ENCODE peak calls at places on chromosomes 5 and 9, in five cellular contexts. F is Peyer's patch, G is ovary, M is tibial nerve, J is BE2C. P is an unnamed sample.

GRCh38 chr9:12884736-12885395 is 110.0 kb downstream of the LURAP1L start:
- DNase-seq in F (no peak), G (no peak), M (no peak), J (no peak), P (no peak)

GRCh38 chr5:141875795-141876627 is 2.2 kb downstream of the PCDH1 start:
- DNase-seq in F (peak; percentile 84), G (no peak), M (no peak), J (peak; percentile 50), P (peak; percentile 77)

GRCh38 chr5:78591227-78591626 is 57.3 kb downstream of the LHFPL2 start:
- DNase-seq in F (no peak), G (no peak), M (no peak), J (no peak), P (no peak)

GRCh38 chr9:100730126-100730525 is 152.2 kb downstream of the CAVIN4 start:
- DNase-seq in F (no peak), G (no peak), M (no peak), J (no peak), P (no peak)

GRCh38 chr5:91955610-91956009 is 572.5 kb upstream of the ARRDC3 start:
- DNase-seq in F (no peak), G (no peak), M (no peak), J (peak; percentile 71), P (no peak)

GRCh38 chr9:78383130-78383529 is 86.2 kb downstream of the PSAT1 start:
- DNase-seq in F (no peak), G (no peak), M (no peak), J (no peak), P (no peak)

GRCh38 chr9:4197548-4197947 is 102.3 kb downstream of the GLIS3 start:
- DNase-seq in F (no peak), G (no peak), M (no peak), J (no peak), P (no peak)

GRCh38 chr5:151880304-151880703 is 44.3 kb downstream of the GLRA1 start:
- DNase-seq in F (no peak), G (no peak), M (no peak), J (no peak), P (no peak)

GRCh38 chr5:164013077-164013670 is 507.8 kb downstream of the MAT2B start:
- DNase-seq in F (peak; percentile 86), G (peak; percentile 11), M (peak; percentile 55), J (peak; percentile 65), P (no peak)

GRCh38 chr5:173155912-173156311 is 11.6 kb downstream of the BNIP1 start:
- DNase-seq in F (no peak), G (no peak), M (no peak), J (no peak), P (peak; percentile 34)

GRCh38 chr5:89233462-89233861 is 350.5 kb upstream of the MEF2C start:
- DNase-seq in F (no peak), G (no peak), M (no peak), J (no peak), P (no peak)

GRCh38 chr5:82096249-82096648 is 124.4 kb downstream of the ATG10 start:
- DNase-seq in F (no peak), G (no peak), M (no peak), J (no peak), P (no peak)

GRCh38 chr9:109745335-109746283 is 34.4 kb upstream of the PALM2AKAP2 start:
- DNase-seq in F (no peak), G (no peak), M (peak; percentile 66), J (no peak), P (no peak)

GRCh38 chr9:71681708-71682268 is 86.5 kb downstream of the CEMIP2 start:
- DNase-seq in F (no peak), G (no peak), M (no peak), J (no peak), P (no peak)

GRCh38 chr5:6547498-6547897 is 85.3 kb downstream of the NSUN2 start:
- DNase-seq in F (no peak), G (no peak), M (no peak), J (no peak), P (peak; percentile 53)

GRCh38 chr9:86983260-86984255 is 36.3 kb upstream of the GAS1 start:
- DNase-seq in F (no peak), G (peak; percentile 33), M (peak; percentile 20), J (no peak), P (no peak)

GRCh38 chr9:95570646-95571045 is 53.9 kb upstream of the PTCH1 start:
- DNase-seq in F (peak; percentile 37), G (no peak), M (no peak), J (no peak), P (no peak)

GRCh38 chr9:73039916-73040263 is 87.0 kb upstream of the ALDH1A1 start:
- DNase-seq in F (no peak), G (no peak), M (no peak), J (no peak), P (no peak)

GRCh38 chr5:163770625-163771024 is 265.2 kb downstream of the MAT2B start:
- DNase-seq in F (no peak), G (no peak), M (no peak), J (no peak), P (no peak)

GRCh38 chr5:12570688-12571087 is 666.4 kb upstream of the CTNND2 start:
- DNase-seq in F (no peak), G (no peak), M (no peak), J (no peak), P (no peak)

GRCh38 chr5:113806250-113806649 is 292.8 kb downstream of the YTHDC2 start:
- DNase-seq in F (no peak), G (no peak), M (no peak), J (no peak), P (no peak)

GRCh38 chr9:125748511-125749099 is 1.4 kb downstream of the PBX3 start:
- DNase-seq in F (no peak), G (peak; percentile 19), M (no peak), J (peak; percentile 14), P (no peak)

GRCh38 chr5:55604611-55605067 is 69.9 kb upstream of the PLPP1 start:
- DNase-seq in F (no peak), G (no peak), M (no peak), J (no peak), P (peak; percentile 49)

GRCh38 chr9:137076636-137077009 is 694 bp upstream of the UAP1L1 start:
- DNase-seq in F (no peak), G (no peak), M (no peak), J (no peak), P (no peak)

GRCh38 chr5:103582364-103582763 is 19.8 kb upstream of the NUDT12 start:
- DNase-seq in F (peak; percentile 60), G (no peak), M (no peak), J (peak; percentile 58), P (no peak)

GRCh38 chr5:168270446-168270845 is 21.0 kb upstream of the WWC1 start:
- DNase-seq in F (peak; percentile 68), G (no peak), M (no peak), J (no peak), P (no peak)

GRCh38 chr9:96176901-96177718 is 124.9 kb downstream of the HSD17B3 start:
- DNase-seq in F (peak; percentile 54), G (peak; percentile 15), M (no peak), J (no peak), P (no peak)

GRCh38 chr5:1246711-1247431 is 21.7 kb downstream of the SLC6A18 start:
- DNase-seq in F (peak; percentile 70), G (no peak), M (no peak), J (no peak), P (no peak)

GRCh38 chr5:149799119-149799623 is 69.1 kb downstream of the PPARGC1B start:
- DNase-seq in F (peak; percentile 70), G (peak; percentile 48), M (peak; percentile 24), J (peak; percentile 71), P (no peak)

GRCh38 chr5:137466888-137467287 is 32.2 kb downstream of the SPOCK1 start:
- DNase-seq in F (no peak), G (no peak), M (peak; percentile 20), J (no peak), P (no peak)

GRCh38 chr9:108775901-108776306 is 79.9 kb downstream of the ACTL7B start:
- DNase-seq in F (no peak), G (no peak), M (peak; percentile 17), J (no peak), P (no peak)

GRCh38 chr9:83238871-83239624 is 176.1 kb upstream of the RASEF start:
- DNase-seq in F (no peak), G (no peak), M (peak; percentile 50), J (peak; percentile 46), P (no peak)

GRCh38 chr9:35839926-35840325 is 10.9 kb downstream of the TMEM8B start:
- DNase-seq in F (no peak), G (no peak), M (no peak), J (no peak), P (no peak)
- TF ChIP-seq CTCF in F (no peak), G (no peak), M (no peak), J (no peak), P (no peak)

GRCh38 chr5:72270037-72270436 is 50.0 kb downstream of the MRPS27 start:
- DNase-seq in F (no peak), G (no peak), M (no peak), J (no peak), P (no peak)

GRCh38 chr5:72269411-72269780 is 50.6 kb downstream of the MRPS27 start:
- DNase-seq in F (no peak), G (no peak), M (no peak), J (no peak), P (no peak)

GRCh38 chr5:72268260-72268659 is 51.8 kb downstream of the MRPS27 start:
- DNase-seq in F (no peak), G (no peak), M (no peak), J (no peak), P (no peak)

GRCh38 chr5:72267685-72268084 is 52.4 kb downstream of the MRPS27 start:
- DNase-seq in F (no peak), G (no peak), M (no peak), J (no peak), P (no peak)

GRCh38 chr5:72268753-72269410 is 51.2 kb downstream of the MRPS27 start:
- DNase-seq in F (peak; percentile 67), G (no peak), M (peak; percentile 51), J (peak; percentile 82), P (no peak)
- TF ChIP-seq CTCF in F (peak; percentile 9), G (no peak), M (peak; percentile 32), J (peak; percentile 92), P (peak; percentile 64)

DNA sequence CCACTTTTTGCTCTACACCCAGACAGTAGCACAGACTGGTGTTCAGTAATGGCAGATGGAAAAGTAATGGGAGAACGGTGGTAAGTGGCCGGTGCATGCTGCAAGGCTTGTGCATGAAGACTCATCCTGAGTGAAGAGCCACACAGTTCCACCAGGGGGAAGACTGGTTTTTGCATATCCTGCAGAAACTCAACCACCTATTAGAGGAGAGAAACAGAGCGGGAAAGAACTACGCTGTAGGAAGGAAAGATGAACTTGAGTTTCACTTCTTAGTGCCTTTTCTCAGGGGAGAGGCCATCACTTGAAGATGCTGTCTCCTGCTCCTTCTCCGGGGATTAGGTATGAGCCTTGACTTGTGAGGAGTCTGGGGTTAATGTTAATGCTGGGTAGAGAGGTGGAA is 9.4 kb upstream of the PRSS3 start:
- DNase-seq in F (no peak), G (no peak), M (no peak), J (no peak), P (no peak)
- TF ChIP-seq CTCF in F (no peak), G (no peak), M (no peak), J (peak; percentile 22), P (peak; percentile 16)

GRCh38 chr9:30774326-30774725 is 1610.1 kb upstream of the ACO1 start:
- DNase-seq in F (no peak), G (no peak), M (no peak), J (peak; percentile 50), P (peak; percentile 81)
- TF ChIP-seq CTCF in F (no peak), G (no peak), M (no peak), J (peak; percentile 38), P (no peak)